ENCODE peak calls at places on chromosomes 12 and 14, in nine cellular contexts. A, P, L, J, E, Q, C, O and M are unnamed samples.

GRCh38 chr14:101481557-101481956 is 79.7 kb upstream of the DIO3 start:
- DNase-seq in Q (no peak), L (no peak), A (no peak), C (no peak), E (no peak), O (no peak), P (no peak), J (no peak), M (no peak)

GRCh38 chr14:68306934-68307758 is 485.7 kb downstream of the ZFP36L1 start:
- DNase-seq in E (no peak), C (no peak), O (no peak), Q (no peak), J (no peak), A (peak), L (peak), P (peak), M (no peak)

GRCh38 chr12:79058342-79058741 is 193.8 kb downstream of the SYT1 start:
- DNase-seq in Q (no peak), A (peak), J (no peak), C (no peak), E (peak), L (no peak), P (peak), O (no peak), M (no peak)

GRCh38 chr14:26328766-26329165 is 269.1 kb downstream of the NOVA1 start:
- DNase-seq in O (no peak), J (no peak), Q (no peak), E (no peak), C (no peak), P (no peak), L (no peak), A (no peak), M (no peak)

GRCh38 chr14:106509176-106509575 is 982.8 kb downstream of the TMEM121 start:
- DNase-seq in O (no peak), P (no peak), L (no peak), A (no peak), J (no peak), E (no peak), C (no peak), Q (no peak), M (no peak)

GRCh38 chr14:105481886-105482454 is 4.7 kb upstream of the CRIP1 start:
- DNase-seq in P (peak), C (peak), O (peak), L (peak), A (peak), Q (peak), E (peak), J (peak), M (peak)

GRCh38 chr12:40104461-40105264 is 1.2 kb downstream of the SLC2A13 start:
- DNase-seq in O (no peak), C (no peak), J (no peak), A (no peak), Q (no peak), P (peak), L (no peak), E (no peak), M (peak)

GRCh38 chr12:20212658-20213387 is 155.5 kb upstream of the PDE3A start:
- DNase-seq in A (peak), O (peak), P (peak), Q (peak), E (peak), C (peak), J (no peak), L (peak), M (no peak)

DNA sequence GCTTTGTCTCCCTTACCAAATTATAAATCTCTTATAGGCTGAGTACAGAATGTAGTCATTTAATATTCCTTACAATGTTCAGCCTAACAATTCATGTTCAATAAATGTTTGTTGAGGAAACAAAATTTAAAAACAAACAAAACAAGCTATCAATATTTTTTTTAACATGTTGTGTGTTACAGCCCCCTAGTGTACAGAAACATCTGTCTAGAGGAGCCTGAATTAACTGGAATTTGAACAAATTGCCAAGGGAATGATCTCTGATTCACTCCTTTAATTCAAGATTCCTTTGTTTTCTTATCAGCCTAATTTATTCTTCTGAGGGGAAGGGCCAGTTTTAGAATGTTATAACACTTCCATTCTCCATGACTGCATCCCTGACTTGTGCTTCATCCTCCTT is 127.1 kb downstream of the CMAS start:
- DNase-seq in E (no peak), Q (no peak), P (peak), J (no peak), O (no peak), L (no peak), A (no peak), C (no peak), M (no peak)
- TF ChIP-seq CTCF in E (peak), Q (no peak), P (peak), J (peak), O (no peak), L (no peak), A (no peak), C (no peak), M (no peak)

GRCh38 chr12:22860926-22861325 is 236.0 kb downstream of the ETNK1 start:
- DNase-seq in J (no peak), Q (no peak), A (no peak), C (no peak), L (no peak), P (no peak), O (no peak), E (no peak), M (no peak)

GRCh38 chr12:22866406-22866805 is 241.4 kb downstream of the ETNK1 start:
- DNase-seq in A (peak), E (peak), L (no peak), P (no peak), J (no peak), Q (no peak), O (no peak), C (no peak), M (no peak)

GRCh38 chr12:22865822-22866221 is 240.9 kb downstream of the ETNK1 start:
- DNase-seq in C (no peak), J (no peak), A (no peak), L (no peak), P (no peak), Q (no peak), O (no peak), E (no peak), M (no peak)
- H3K4me3 ChIP-seq in C (no peak), J (no peak), A (no peak), L (no peak), P (no peak), Q (no peak), O (no peak), E (no peak), M (no peak)

GRCh38 chr12:65277994-65278575 is 398 bp upstream of the MSRB3 start:
- DNase-seq in L (no peak), C (no peak), E (no peak), Q (no peak), J (no peak), O (no peak), A (no peak), P (no peak), M (no peak)

GRCh38 chr12:65279387-65280112 is 1.1 kb downstream of the MSRB3 start:
- DNase-seq in J (no peak), P (peak), L (no peak), E (peak), C (no peak), A (no peak), Q (no peak), O (no peak), M (no peak)

GRCh38 chr12:65280306-65280705 is 1.8 kb downstream of the MSRB3 start:
- DNase-seq in L (no peak), J (no peak), C (no peak), A (no peak), E (peak), P (peak), Q (no peak), O (no peak), M (no peak)

GRCh38 chr12:65276923-65277322 is 1.6 kb upstream of the MSRB3 start:
- DNase-seq in A (no peak), P (no peak), Q (no peak), O (no peak), J (no peak), E (no peak), L (no peak), C (no peak), M (no peak)

GRCh38 chr12:65278576-65279386 is at the start of gene MSRB3:
- DNase-seq in J (no peak), C (peak), L (peak), Q (peak), P (peak), E (peak), O (peak), A (peak), M (peak)
- TF ChIP-seq CTCF in J (no peak), C (no peak), L (no peak), Q (no peak), P (no peak), E (no peak), O (no peak), A (no peak), M (peak)

DNA sequence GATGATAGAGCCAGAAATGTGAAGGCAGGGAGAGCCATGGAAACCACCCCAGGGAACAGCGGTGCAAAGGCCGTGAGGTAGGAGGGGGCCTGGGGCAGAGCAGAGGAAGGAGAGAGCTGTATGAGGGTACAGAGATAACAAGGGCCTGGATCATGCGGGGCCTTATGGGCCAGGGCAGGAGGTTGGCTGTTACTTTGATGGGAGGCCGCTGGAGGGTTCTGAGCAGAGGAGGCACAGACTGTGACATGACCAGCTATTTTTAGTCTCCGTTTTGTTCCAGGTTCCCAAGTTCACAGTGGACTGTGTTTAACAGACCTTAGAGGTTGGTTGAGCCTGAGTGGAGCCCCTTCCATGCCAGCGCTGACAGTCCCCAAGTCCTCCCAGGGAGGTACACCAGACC is 118.6 kb downstream of the GCH1 start:
- DNase-seq in J (no peak), Q (no peak), A (no peak), L (no peak), E (no peak), P (no peak), O (no peak), C (peak), M (no peak)
- H3K4me3 ChIP-seq in J (no peak), Q (no peak), A (no peak), L (no peak), E (no peak), P (no peak), O (no peak), C (no peak), M (no peak)

DNA sequence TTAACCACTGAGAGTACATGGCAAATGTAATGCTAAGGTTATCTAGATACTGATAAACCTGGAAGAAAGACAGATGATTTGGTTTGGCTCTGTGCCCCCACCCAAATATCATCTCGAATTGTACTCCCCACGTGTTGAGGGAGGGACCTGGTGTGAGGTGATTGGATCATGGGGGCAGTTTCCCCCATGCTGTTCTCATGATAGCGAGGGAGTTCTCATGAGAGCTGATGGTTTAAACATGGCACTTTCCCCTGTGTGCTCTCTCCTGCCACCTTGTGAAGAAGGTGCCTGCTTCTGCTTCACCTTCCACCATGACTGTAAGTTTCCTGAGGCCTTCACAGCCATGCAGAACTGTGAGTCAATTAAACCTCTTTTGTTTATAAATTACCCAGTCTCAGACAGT is 14.2 kb downstream of the NOXRED1 start:
- DNase-seq in Q (no peak), J (no peak), E (peak), L (no peak), A (no peak), O (peak), P (peak), C (no peak), M (peak)
- TF ChIP-seq CTCF in Q (no peak), J (no peak), E (peak), L (no peak), A (no peak), O (peak), P (peak), C (peak), M (peak)